ENCODE peak calls at places on chromosomes 7 and 10, in five cellular contexts. V is neural crest cell, U is ureter, R is NB4, C is GM20000. E is an unnamed sample.

GRCh38 chr10:7625836-7626235 is 40.9 kb downstream of the ITIH5 start:
- DNase-seq in V (no peak), U (no peak), R (no peak), C (no peak), E (no peak)

GRCh38 chr10:60291354-60291930 is 98.2 kb downstream of the ANK3 start:
- DNase-seq in V (no peak), U (no peak), R (no peak), C (no peak), E (no peak)

GRCh38 chr10:128095753-128096469 is 30.3 kb downstream of the MKI67 start:
- DNase-seq in V (no peak), U (no peak), R (peak), C (no peak), E (no peak)

GRCh38 chr10:114779803-114780609 is 41.6 kb upstream of the FHIP2A start:
- DNase-seq in V (no peak), U (peak), R (peak), C (no peak), E (peak)

GRCh38 chr10:62046522-62047239 is 145.2 kb downstream of the ARID5B start:
- DNase-seq in V (no peak), U (no peak), R (peak), C (no peak), E (peak)

GRCh38 chr7:9201928-9202327 is 768.5 kb downstream of the NXPH1 start:
- DNase-seq in V (no peak), U (no peak), R (no peak), C (no peak), E (no peak)

GRCh38 chr10:1142596-1142995 is 86.4 kb downstream of the WDR37 start:
- DNase-seq in V (no peak), U (no peak), R (no peak), C (no peak), E (no peak)

GRCh38 chr10:74825371-74826141 is 844 bp upstream of the KAT6B start:
- DNase-seq in V (peak), U (no peak), R (no peak), C (peak), E (peak)

GRCh38 chr10:60238408-60239100 is 151.1 kb downstream of the ANK3 start:
- DNase-seq in V (no peak), U (peak), R (peak), C (peak), E (peak)

GRCh38 chr10:18472977-18473376 is 178.4 kb downstream of the NSUN6 start:
- DNase-seq in V (no peak), U (no peak), R (peak), C (peak), E (no peak)

GRCh38 chr7:37251222-37251621 is 197.4 kb downstream of the ELMO1 start:
- DNase-seq in V (no peak), U (no peak), R (no peak), C (no peak), E (no peak)

GRCh38 chr10:86971146-86971991 is 3.1 kb downstream of the ADIRF start:
- DNase-seq in V (peak), U (peak), R (peak), C (peak), E (peak)

GRCh38 chr10:104337985-104338735 is at the start of gene ITPRIP:
- DNase-seq in V (peak), U (peak), R (peak), C (peak), E (peak)

GRCh38 chr10:131786756-131787605 is 113.8 kb upstream of the PPP2R2D start:
- DNase-seq in V (peak), U (no peak), R (peak), C (peak), E (no peak)

GRCh38 chr10:88879754-88880286 is at the start of gene STAMBPL1:
- DNase-seq in V (no peak), U (peak), R (peak), C (peak), E (no peak)

GRCh38 chr10:110758898-110759297 is 112.8 kb upstream of the PDCD4 start:
- DNase-seq in V (no peak), U (no peak), R (no peak), C (no peak), E (no peak)

GRCh38 chr7:91759205-91759863 is 121.2 kb downstream of the MTERF1 start:
- DNase-seq in V (no peak), U (peak), R (peak), C (no peak), E (no peak)

GRCh38 chr10:78116451-78116850 is 82.8 kb downstream of the RPS24 start:
- DNase-seq in V (no peak), U (no peak), R (no peak), C (no peak), E (no peak)

GRCh38 chr10:122461729-122462532 is 578 bp downstream of the HTRA1 start:
- DNase-seq in V (no peak), U (no peak), R (no peak), C (no peak), E (no peak)

GRCh38 chr10:9097991-9098306 is 1043.5 kb downstream of the GATA3 start:
- DNase-seq in V (no peak), U (no peak), R (no peak), C (no peak), E (no peak)

GRCh38 chr10:108358912-108359311 is 1194.4 kb upstream of the SORCS1 start:
- DNase-seq in V (no peak), U (no peak), R (peak), C (peak), E (peak)

GRCh38 chr10:111865550-111865949 is 318.0 kb downstream of the GPAM start:
- DNase-seq in V (no peak), U (no peak), R (no peak), C (no peak), E (no peak)

GRCh38 chr7:37354661-37355131 is 94.0 kb downstream of the ELMO1 start:
- DNase-seq in V (no peak), U (peak), R (peak), C (peak), E (no peak)

GRCh38 chr7:13851756-13852155 is 137.7 kb downstream of the ETV1 start:
- DNase-seq in V (no peak), U (no peak), R (no peak), C (no peak), E (peak)

GRCh38 chr10:33032354-33033254 is 74.6 kb upstream of the ITGB1 start:
- DNase-seq in V (no peak), U (no peak), R (no peak), C (no peak), E (peak)

GRCh38 chr7:114931656-114932011 is 9.7 kb downstream of the MDFIC start:
- DNase-seq in V (no peak), U (no peak), R (no peak), C (no peak), E (no peak)

GRCh38 chr10:44233561-44234470 is 151.1 kb downstream of the CXCL12 start:
- DNase-seq in V (peak), U (no peak), R (no peak), C (no peak), E (no peak)

GRCh38 chr10:89916481-89916880 is 215.1 kb downstream of the KIF20B start:
- DNase-seq in V (no peak), U (no peak), R (no peak), C (no peak), E (no peak)

GRCh38 chr10:25934673-25935139 is 677 bp downstream of the MYO3A start:
- DNase-seq in V (peak), U (no peak), R (no peak), C (peak), E (no peak)

GRCh38 chr7:151087247-151088018 is 1.2 kb downstream of the AGAP3 start:
- DNase-seq in V (no peak), U (no peak), R (peak), C (peak), E (peak)

GRCh38 chr7:101814996-101815825 is 2.2 kb upstream of the CUX1 start:
- DNase-seq in V (peak), U (peak), R (peak), C (peak), E (no peak)

GRCh38 chr10:67602268-67602950 is 93.6 kb downstream of the CTNNA3 start:
- DNase-seq in V (no peak), U (no peak), R (no peak), C (no peak), E (no peak)

GRCh38 chr10:56823849-56824248 is 462.8 kb upstream of the ZWINT start:
- DNase-seq in V (no peak), U (no peak), R (peak), C (peak), E (no peak)

GRCh38 chr7:64174328-64174727 is 32.7 kb upstream of the ZNF735 start:
- DNase-seq in V (no peak), U (no peak), R (no peak), C (no peak), E (no peak)